ENCODE peak calls at places on chromosomes 13 and 19, in eight cellular contexts. N is mammary epithelial cell, V is body of pancreas, C is cardiac muscle cell, L is thyroid gland, K is HCT116, M is omental fat pad, X is endodermal cell. S is an unnamed sample.

GRCh38 chr13:93559718-93560117 is 333.1 kb downstream of the GPC6 start:
- DNase-seq in X (no peak), L (no peak), V (no peak), N (peak; percentile 92), C (peak; percentile 76), K (no peak), M (no peak), S (no peak)

GRCh38 chr19:34692541-34692940 is 15.1 kb downstream of the ZNF302 start:
- DNase-seq in C (no peak), L (no peak), N (no peak), M (no peak), K (no peak), V (no peak), X (no peak), S (no peak)

GRCh38 chr19:47427241-47428176 is 8.2 kb upstream of the MEIS3 start:
- DNase-seq in C (peak; percentile 68), K (peak; percentile 44), M (no peak), X (peak; percentile 98), L (peak; percentile 40), N (peak; percentile 43), V (peak; percentile 70), S (no peak)

GRCh38 chr19:38930776-38931761 is at the start of gene MRPS12:
- DNase-seq in C (peak; percentile 100), N (peak; percentile 98), X (peak; percentile 99), K (peak; percentile 99), M (peak; percentile 92), V (peak; percentile 98), L (peak; percentile 99), S (peak; percentile 94)

GRCh38 chr19:45144431-45145269 is 16.1 kb downstream of the NKPD1 start:
- DNase-seq in L (peak; percentile 98), K (no peak), N (no peak), X (no peak), C (no peak), M (no peak), V (no peak), S (no peak)

GRCh38 chr19:31214086-31214485 is 135.2 kb downstream of the TSHZ3 start:
- DNase-seq in N (peak; percentile 99), V (peak; percentile 40), C (peak; percentile 98), M (no peak), L (peak; percentile 39), X (no peak), K (no peak), S (no peak)

GRCh38 chr13:41970022-41970421 is 9.1 kb upstream of the VWA8 start:
- DNase-seq in M (no peak), X (no peak), K (no peak), L (no peak), N (no peak), C (no peak), V (no peak), S (no peak)

GRCh38 chr19:40232479-40232878 is 6.0 kb upstream of the CCNP start:
- DNase-seq in N (no peak), K (no peak), M (no peak), C (no peak), V (no peak), X (no peak), L (no peak), S (no peak)

GRCh38 chr19:47762615-47763308 is 15.7 kb upstream of the SELENOW start:
- DNase-seq in V (no peak), L (no peak), M (no peak), K (no peak), X (peak; percentile 51), N (no peak), C (peak; percentile 59), S (no peak)

GRCh38 chr13:91134773-91135124 is 212.7 kb upstream of the MIR17HG start:
- DNase-seq in K (no peak), X (no peak), C (no peak), M (no peak), N (no peak), L (no peak), V (no peak), S (no peak)

GRCh38 chr13:71625183-71625582 is 241.8 kb downstream of the DACH1 start:
- DNase-seq in V (no peak), M (no peak), N (no peak), C (peak; percentile 9), L (no peak), K (no peak), X (no peak), S (no peak)

GRCh38 chr19:46478356-46478986 is 7.1 kb upstream of the PNMA8A start:
- DNase-seq in M (no peak), C (peak; percentile 62), V (no peak), N (peak; percentile 62), K (no peak), L (peak; percentile 30), X (peak; percentile 68), S (no peak)

GRCh38 chr19:40621966-40622772 is 21.0 kb downstream of the LTBP4 start:
- DNase-seq in K (no peak), L (no peak), N (no peak), C (no peak), M (no peak), X (no peak), V (no peak), S (no peak)

GRCh38 chr19:45153339-45154063 is 7.3 kb downstream of the NKPD1 start:
- DNase-seq in N (no peak), V (peak; percentile 51), C (peak; percentile 68), K (no peak), L (peak; percentile 57), M (no peak), X (peak; percentile 84), S (no peak)

GRCh38 chr13:46207828-46208227 is 3.9 kb upstream of the LRRC63 start:
- DNase-seq in C (no peak), K (no peak), M (no peak), V (no peak), N (no peak), X (no peak), L (no peak), S (no peak)

GRCh38 chr19:47899335-47899734 is 13.2 kb upstream of the SULT2A1 start:
- DNase-seq in V (no peak), L (no peak), X (no peak), C (no peak), K (no peak), M (no peak), N (no peak), S (no peak)

GRCh38 chr19:14606627-14607026 is 23.7 kb downstream of the CLEC17A start:
- DNase-seq in K (no peak), X (no peak), N (no peak), C (no peak), M (no peak), V (no peak), L (no peak), S (no peak)

GRCh38 chr19:38433268-38433733 is at the start of gene RYR1:
- DNase-seq in C (peak; percentile 42), L (peak; percentile 31), V (peak; percentile 45), X (peak; percentile 96), N (no peak), K (peak; percentile 37), M (peak; percentile 36), S (no peak)

GRCh38 chr13:48068036-48068435 is 26.9 kb downstream of the MED4 start:
- DNase-seq in V (no peak), L (no peak), M (no peak), N (no peak), K (no peak), C (no peak), X (no peak), S (no peak)
- TF ChIP-seq CTCF in V (no peak), L (no peak), M (no peak), N (no peak), K (peak; percentile 38), C (no peak), X (peak; percentile 34), S (peak; percentile 47)

DNA sequence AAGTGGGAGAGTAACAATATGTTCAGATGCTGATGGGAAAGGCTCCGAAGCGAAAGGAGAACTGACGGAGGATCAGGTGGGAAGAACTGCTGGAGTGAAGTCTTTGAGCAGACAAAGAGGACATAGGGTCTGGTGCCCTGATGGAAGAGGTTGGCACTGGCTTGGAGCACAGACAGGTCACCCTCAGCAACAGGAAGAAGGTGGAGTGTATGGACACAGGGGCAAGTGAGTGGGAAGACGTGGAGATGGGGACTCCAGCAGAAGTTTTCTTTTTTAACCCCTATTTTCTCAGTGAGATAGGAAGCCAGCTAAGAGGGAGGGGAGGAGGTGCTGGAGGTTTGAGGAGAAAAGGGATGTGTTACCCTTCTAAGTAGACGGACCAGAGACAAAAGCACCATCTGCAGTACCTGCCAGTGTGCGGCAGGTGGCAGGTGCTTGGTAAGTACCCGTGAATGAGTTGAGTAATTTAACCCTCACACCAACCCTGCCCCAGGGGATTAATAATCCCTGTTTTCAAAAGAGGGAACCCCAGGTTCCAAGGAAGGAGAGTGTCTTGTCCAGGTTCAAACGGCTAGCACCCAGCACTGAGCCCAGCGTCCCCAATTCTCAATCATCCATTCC is 11.2 kb downstream of the HAS1 start:
- DNase-seq in N (peak; percentile 69), L (peak; percentile 37), K (no peak), V (peak; percentile 34), X (peak; percentile 85), C (peak; percentile 71), M (no peak), S (no peak)
- TF ChIP-seq CTCF in N (peak; percentile 80), L (no peak), K (peak; percentile 69), V (peak; percentile 28), X (peak; percentile 84), C (peak; percentile 43), M (no peak), S (peak; percentile 23)

GRCh38 chr13:75366380-75367280 is 115.3 kb downstream of the TBC1D4 start:
- DNase-seq in V (no peak), N (no peak), L (no peak), X (no peak), M (no peak), C (no peak), K (no peak), S (no peak)

GRCh38 chr13:75364131-75364713 is 117.7 kb downstream of the TBC1D4 start:
- DNase-seq in V (no peak), N (peak; percentile 85), M (no peak), K (no peak), L (no peak), X (no peak), C (no peak), S (no peak)

GRCh38 chr13:75363371-75363770 is 118.6 kb downstream of the TBC1D4 start:
- DNase-seq in M (no peak), N (no peak), X (no peak), C (no peak), K (no peak), L (no peak), V (no peak), S (no peak)

GRCh38 chr13:75368167-75368566 is 113.8 kb downstream of the TBC1D4 start:
- DNase-seq in M (no peak), N (peak; percentile 62), V (no peak), L (peak; percentile 72), X (no peak), K (peak; percentile 38), C (peak; percentile 93), S (no peak)

GRCh38 chr13:75365724-75366173 is 116.2 kb downstream of the TBC1D4 start:
- DNase-seq in X (no peak), C (peak; percentile 36), L (no peak), K (peak; percentile 80), N (peak; percentile 94), V (no peak), M (no peak), S (no peak)
- TF ChIP-seq CTCF in X (peak; percentile 54), C (no peak), L (no peak), K (peak; percentile 40), N (peak; percentile 27), V (no peak), M (no peak), S (no peak)

DNA sequence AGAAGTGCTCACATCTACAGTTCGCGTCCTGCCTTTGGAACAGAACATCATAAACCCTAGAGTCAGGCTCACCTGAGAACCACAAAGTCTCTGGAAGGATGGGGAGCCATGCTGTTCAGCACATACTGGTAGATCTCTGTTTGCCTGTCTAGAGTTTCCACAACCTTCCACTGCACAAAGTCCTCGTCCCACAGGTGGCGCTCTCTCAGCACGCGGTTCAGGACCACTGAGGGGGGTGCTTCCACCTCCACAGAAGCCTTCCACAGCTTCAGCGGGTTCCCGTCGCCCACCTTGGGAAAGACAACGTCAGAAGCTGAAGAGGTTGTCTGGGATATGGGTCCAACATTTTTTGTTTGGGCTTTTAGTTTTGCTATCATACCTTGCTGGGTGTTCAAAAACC is 93.6 kb downstream of the KL start:
- DNase-seq in V (no peak), N (no peak), L (no peak), X (peak; percentile 78), K (no peak), M (no peak), C (no peak), S (no peak)
- TF ChIP-seq CTCF in V (no peak), N (peak; percentile 29), L (no peak), X (peak; percentile 71), K (peak; percentile 54), M (no peak), C (peak; percentile 19), S (peak; percentile 16)

S was measured in D721Med.